ENCODE peak calls at places on chromosomes 7 and 10, in ten cellular contexts. Y, M, R, H, C, P, F, G, E and Z are unnamed samples.
A peak's percentile ranks its signal among the peaks of the same experiment; 100 is the strongest.

GRCh38 chr7:26038201-26038990 is 113.6 kb upstream of the NFE2L3 start:
- DNase-seq in H (no peak), G (no peak), Y (no peak), R (no peak), P (no peak), F (no peak), M (no peak), E (no peak), C (no peak), Z (no peak)

GRCh38 chr7:15963206-15963605 is 276.7 kb upstream of the MEOX2 start:
- DNase-seq in G (no peak), M (no peak), C (no peak), Y (no peak), H (no peak), R (no peak), E (no peak), P (no peak), F (no peak), Z (no peak)

GRCh38 chr7:35725280-35725680 is 30.3 kb upstream of the HERPUD2 start:
- DNase-seq in R (no peak), H (no peak), C (no peak), P (peak; percentile 40), F (no peak), Y (no peak), M (peak; percentile 68), E (no peak), G (no peak), Z (no peak)

GRCh38 chr7:149670288-149670687 is 103.1 kb downstream of the ZNF467 start:
- DNase-seq in G (no peak), R (no peak), Y (no peak), F (no peak), M (no peak), H (peak; percentile 65), E (peak; percentile 49), C (no peak), P (no peak), Z (no peak)

GRCh38 chr7:152402384-152403250 is 33.2 kb downstream of the KMT2C start:
- DNase-seq in R (no peak), M (no peak), H (no peak), G (no peak), C (peak; percentile 46), P (no peak), F (no peak), Y (no peak), E (peak; percentile 40), Z (no peak)

GRCh38 chr7:20306499-20306946 is 24.2 kb upstream of the ITGB8 start:
- DNase-seq in C (no peak), P (no peak), H (no peak), Y (no peak), F (no peak), M (no peak), G (no peak), R (no peak), E (peak; percentile 65), Z (no peak)

GRCh38 chr10:129999140-129999539 is 35.1 kb upstream of the EBF3 start:
- DNase-seq in M (no peak), Y (no peak), R (no peak), P (no peak), G (no peak), E (no peak), F (no peak), H (no peak), C (no peak), Z (no peak)

GRCh38 chr7:45384499-45384898 is 189.7 kb upstream of the ADCY1 start:
- DNase-seq in C (peak; percentile 51), R (no peak), P (no peak), H (no peak), Y (no peak), F (no peak), M (no peak), G (peak; percentile 10), E (peak; percentile 23), Z (no peak)

GRCh38 chr10:13414855-13415254 is 66.8 kb upstream of the SEPHS1 start:
- DNase-seq in C (peak; percentile 13), P (no peak), G (no peak), F (no peak), H (no peak), R (no peak), Y (no peak), M (no peak), E (peak; percentile 16), Z (peak; percentile 57)

GRCh38 chr7:45252857-45253256 is 95.3 kb downstream of the RAMP3 start:
- DNase-seq in H (no peak), P (no peak), F (no peak), Y (no peak), R (no peak), M (no peak), E (no peak), G (no peak), C (no peak), Z (no peak)

GRCh38 chr7:154929006-154929726 is 73.8 kb downstream of the PAXIP1 start:
- DNase-seq in G (no peak), M (no peak), C (no peak), Y (no peak), F (no peak), H (no peak), R (peak; percentile 7), E (no peak), P (no peak), Z (no peak)

GRCh38 chr10:1193561-1193960 is 137.4 kb downstream of the WDR37 start:
- DNase-seq in F (no peak), Y (no peak), G (no peak), C (no peak), R (no peak), H (no peak), E (no peak), M (no peak), P (no peak), Z (no peak)

GRCh38 chr7:131106681-131107342 is 220.9 kb upstream of the MKLN1 start:
- DNase-seq in E (no peak), G (no peak), H (no peak), F (no peak), R (no peak), P (peak; percentile 30), C (peak; percentile 34), Y (peak; percentile 65), M (peak; percentile 69), Z (no peak)

GRCh38 chr7:28349637-28350036 is 62.7 kb upstream of the CREB5 start:
- DNase-seq in C (peak; percentile 19), P (no peak), H (no peak), M (no peak), Y (no peak), G (no peak), F (no peak), R (no peak), E (no peak), Z (no peak)

GRCh38 chr7:30612658-30613265 is 18.1 kb downstream of the GARS1 start:
- DNase-seq in G (no peak), M (no peak), P (no peak), C (peak; percentile 20), Y (no peak), R (no peak), E (peak; percentile 25), H (no peak), F (no peak), Z (no peak)

GRCh38 chr10:615583-616152 is 73.8 kb downstream of the DIP2C start:
- DNase-seq in M (no peak), Y (no peak), R (no peak), F (no peak), C (peak; percentile 89), P (no peak), G (peak; percentile 35), E (peak; percentile 89), H (peak; percentile 64), Z (no peak)

GRCh38 chr7:151115836-151116418 is 29.7 kb downstream of the AGAP3 start:
- DNase-seq in P (no peak), C (no peak), M (no peak), E (no peak), F (no peak), G (no peak), R (peak; percentile 24), H (no peak), Y (peak; percentile 94), Z (no peak)

GRCh38 chr7:130622866-130623265 is 45.7 kb downstream of the COPG2 start:
- DNase-seq in R (no peak), H (no peak), E (no peak), M (no peak), Y (no peak), P (no peak), C (no peak), F (no peak), G (no peak), Z (no peak)

GRCh38 chr10:36178616-36179015 is 536.5 kb upstream of the FZD8 start:
- DNase-seq in F (no peak), E (peak; percentile 56), R (no peak), C (no peak), Y (no peak), M (no peak), H (no peak), G (no peak), P (no peak), Z (no peak)

GRCh38 chr7:138064856-138065357 is 11.4 kb upstream of the AKR1D1 start:
- DNase-seq in Y (no peak), F (no peak), R (no peak), P (no peak), H (peak; percentile 77), G (no peak), C (peak; percentile 36), E (peak; percentile 13), M (no peak), Z (no peak)